ENCODE peak calls at places on chromosome 15, in five cellular contexts. B is IMR-90, U is body of pancreas, J is brain microvascular endothelial cell, O is psoas muscle. E is an unnamed sample. For H3K36me3, the result is how much of the 10 kb centered on the place peaks cover.

GRCh38 chr15:51234181-51234927 is 104.0 kb downstream of the CYP19A1 start:
- DNase-seq in B (no peak), U (no peak), J (no peak), O (no peak), E (no peak)

GRCh38 chr15:99973351-99973750 is 240.1 kb upstream of the LYSMD4 start:
- DNase-seq in B (no peak), U (no peak), J (no peak), O (no peak), E (no peak)

GRCh38 chr15:83410532-83410931 is 36.6 kb upstream of the SH3GL3 start:
- DNase-seq in B (no peak), U (no peak), J (no peak), O (no peak), E (no peak)

GRCh38 chr15:44798815-44799214 is 62.5 kb downstream of the TRIM69 start:
- DNase-seq in B (no peak), U (no peak), J (peak), O (no peak), E (no peak)

GRCh38 chr15:28123408-28124023 is 24.4 kb upstream of the OCA2 start:
- DNase-seq in B (peak), U (peak), J (peak), O (peak), E (peak)

GRCh38 chr15:31367730-31368344 is 41.2 kb downstream of the KLF13 start:
- DNase-seq in B (no peak), U (no peak), J (no peak), O (peak), E (no peak)

GRCh38 chr15:70034596-70034995 is 63.1 kb downstream of the TLE3 start:
- DNase-seq in B (no peak), U (no peak), J (no peak), O (no peak), E (no peak)

GRCh38 chr15:72907733-72908132 is 124.2 kb upstream of the ADPGK start:
- DNase-seq in B (no peak), U (peak), J (no peak), O (no peak), E (no peak)

GRCh38 chr15:100596792-100597191 is 5.2 kb downstream of the LINS1 start:
- DNase-seq in B (no peak), U (no peak), J (no peak), O (no peak), E (peak)

GRCh38 chr15:61518191-61518950 is 289.3 kb upstream of the RORA start:
- DNase-seq in B (peak), U (no peak), J (peak), O (no peak), E (peak)

GRCh38 chr15:90264649-90265048 is 823 bp upstream of the NGRN start:
- DNase-seq in B (no peak), U (no peak), J (no peak), O (peak), E (peak)

GRCh38 chr15:77497108-77497737 is 76.5 kb downstream of the HMG20A start:
- DNase-seq in B (no peak), U (peak), J (peak), O (peak), E (no peak)

GRCh38 chr15:77528968-77529319 is 103.8 kb downstream of the LINGO1 start:
- DNase-seq in B (no peak), U (no peak), J (no peak), O (peak), E (no peak)

GRCh38 chr15:45387379-45388007 is 9.1 kb upstream of the GATM start:
- DNase-seq in B (no peak), U (peak), J (no peak), O (no peak), E (peak)

GRCh38 chr15:90851114-90851513 is 17.3 kb upstream of the FURIN start:
- DNase-seq in B (peak), U (no peak), J (no peak), O (no peak), E (no peak)

GRCh38 chr15:90799639-90800038 is 68.7 kb upstream of the FURIN start:
- DNase-seq in B (no peak), U (no peak), J (no peak), O (no peak), E (no peak)

GRCh38 chr15:59150185-59150584 is 45.2 kb downstream of the CCNB2 start:
- DNase-seq in B (no peak), U (no peak), J (no peak), O (no peak), E (no peak)

GRCh38 chr15:82789491-82789890 is 16.4 kb downstream of the FSD2 start:
- DNase-seq in B (no peak), U (no peak), J (no peak), O (no peak), E (no peak)

GRCh38 chr15:59329570-59330350 is 42.9 kb downstream of the MYO1E start:
- DNase-seq in B (peak), U (peak), J (peak), O (no peak), E (no peak)

GRCh38 chr15:60442031-60442665 is 36.8 kb downstream of the ICE2 start:
- DNase-seq in B (no peak), U (no peak), J (no peak), O (no peak), E (no peak)

GRCh38 chr15:66617137-66618090 is 51.6 kb upstream of the LCTL start:
- DNase-seq in B (peak), U (peak), J (peak), O (peak), E (peak)

GRCh38 chr15:78133801-78134200 is 2.6 kb upstream of the CIB2 start:
- DNase-seq in B (no peak), U (no peak), J (no peak), O (no peak), E (peak)

GRCh38 chr15:60392601-60392985 is 5.2 kb downstream of the ANXA2 start:
- DNase-seq in B (peak), U (no peak), J (peak), O (no peak), E (peak)

GRCh38 chr15:79644091-79644490 is 212.0 kb downstream of the MINAR1 start:
- DNase-seq in B (peak), U (no peak), J (peak), O (no peak), E (peak)

GRCh38 chr15:47332481-47332880 is 384.8 kb upstream of the SEMA6D start:
- DNase-seq in B (peak), U (no peak), J (no peak), O (no peak), E (no peak)

GRCh38 chr15:60799885-60800728 is 321.2 kb upstream of the ICE2 start:
- DNase-seq in B (peak), U (no peak), J (no peak), O (no peak), E (no peak)

GRCh38 chr15:92955706-92956105 is 55.6 kb downstream of the CHD2 start:
- DNase-seq in B (no peak), U (no peak), J (no peak), O (no peak), E (no peak)

GRCh38 chr15:50854594-50855490 is 53.6 kb upstream of the AP4E1 start:
- DNase-seq in B (peak), U (no peak), J (no peak), O (no peak), E (peak)

GRCh38 chr15:39704684-39705083 is 78.0 kb downstream of the FSIP1 start:
- DNase-seq in B (peak), U (no peak), J (peak), O (no peak), E (peak)

GRCh38 chr15:41494190-41494921 is 682 bp downstream of the ITPKA start:
- DNase-seq in B (no peak), U (peak), J (no peak), O (no peak), E (no peak)

GRCh38 chr15:41495736-41496599 is 2.3 kb downstream of the ITPKA start:
- DNase-seq in B (no peak), U (peak), J (no peak), O (peak), E (no peak)

GRCh38 chr15:41493902-41494189 is 172 bp downstream of the ITPKA start:
- DNase-seq in B (no peak), U (no peak), J (no peak), O (no peak), E (no peak)

GRCh38 chr15:41493205-41493901 is at the start of gene ITPKA:
- DNase-seq in B (peak), U (peak), J (peak), O (peak), E (peak)

DNA sequence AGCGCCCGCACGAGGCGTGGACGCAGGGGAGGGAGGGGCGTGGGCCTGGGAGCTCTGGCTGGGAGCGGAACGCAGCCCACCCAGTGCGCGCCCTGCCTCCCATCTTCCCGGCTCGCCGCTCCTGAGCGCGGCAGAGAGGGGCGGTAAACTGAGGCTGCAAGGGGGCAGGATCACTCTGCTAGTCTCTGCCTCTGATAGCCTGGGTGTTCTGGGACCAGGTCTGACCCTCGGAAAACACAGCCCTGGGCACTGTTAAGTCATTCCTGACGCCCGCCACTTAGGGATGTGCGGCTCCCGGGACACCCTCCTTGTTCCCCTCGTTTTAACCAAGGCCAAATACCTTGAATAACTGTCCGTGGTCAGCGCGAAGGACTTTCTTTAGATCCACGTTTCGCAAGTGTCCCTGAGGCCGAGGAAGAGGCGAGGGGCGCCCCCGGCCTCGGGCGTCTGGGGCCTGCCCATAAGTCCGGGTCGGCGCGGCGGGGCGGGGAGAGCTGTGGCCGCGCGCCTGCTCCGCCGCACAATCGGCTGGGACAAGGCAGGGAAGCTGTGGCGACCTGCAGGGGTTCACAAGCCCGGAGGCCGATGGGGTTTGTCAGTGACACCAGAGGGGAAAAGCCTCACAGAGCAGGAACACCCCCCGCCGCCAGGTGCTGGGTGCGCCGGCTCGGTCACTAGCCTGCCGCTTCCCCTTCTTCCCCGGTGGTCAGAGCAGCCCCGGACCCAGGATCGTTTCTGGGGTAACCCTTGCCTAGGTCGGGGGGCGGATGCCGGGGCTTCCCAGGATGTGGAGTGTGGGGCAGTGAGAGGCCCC is 1.5 kb downstream of the ITPKA start:
- DNase-seq in B (no peak), U (no peak), J (no peak), O (no peak), E (no peak)
- H3K4me3 ChIP-seq in B (no peak), U (no peak), J (peak), O (peak), E (peak)

GRCh38 chr15:34621675-34622074 is 38.2 kb upstream of the GOLGA8B start:
- DNase-seq in B (peak), U (no peak), J (no peak), O (no peak), E (peak)
- TF ChIP-seq CTCF in B (peak), U (no peak), J (peak), O (peak), E (peak)

GRCh38 chr15:63059075-63059474 is 16.5 kb downstream of the TPM1 start:
- DNase-seq in B (no peak), U (no peak), J (no peak), O (no peak), E (no peak)

GRCh38 chr15:63063164-63063756 is 20.7 kb downstream of the TPM1 start:
- DNase-seq in B (no peak), U (no peak), J (no peak), O (no peak), E (no peak)

GRCh38 chr15:63059573-63060216 is 17.1 kb downstream of the TPM1 start:
- DNase-seq in B (no peak), U (no peak), J (no peak), O (no peak), E (no peak)

GRCh38 chr15:63061971-63062370 is 19.4 kb downstream of the TPM1 start:
- DNase-seq in B (peak), U (no peak), J (no peak), O (no peak), E (no peak)

GRCh38 chr15:63060699-63061098 is 18.2 kb downstream of the TPM1 start:
- DNase-seq in B (no peak), U (no peak), J (no peak), O (no peak), E (no peak)
- H3K36me3 ChIP-seq in B (half or more), U (half or more), J (half or more), O (under half), E (under half)

DNA sequence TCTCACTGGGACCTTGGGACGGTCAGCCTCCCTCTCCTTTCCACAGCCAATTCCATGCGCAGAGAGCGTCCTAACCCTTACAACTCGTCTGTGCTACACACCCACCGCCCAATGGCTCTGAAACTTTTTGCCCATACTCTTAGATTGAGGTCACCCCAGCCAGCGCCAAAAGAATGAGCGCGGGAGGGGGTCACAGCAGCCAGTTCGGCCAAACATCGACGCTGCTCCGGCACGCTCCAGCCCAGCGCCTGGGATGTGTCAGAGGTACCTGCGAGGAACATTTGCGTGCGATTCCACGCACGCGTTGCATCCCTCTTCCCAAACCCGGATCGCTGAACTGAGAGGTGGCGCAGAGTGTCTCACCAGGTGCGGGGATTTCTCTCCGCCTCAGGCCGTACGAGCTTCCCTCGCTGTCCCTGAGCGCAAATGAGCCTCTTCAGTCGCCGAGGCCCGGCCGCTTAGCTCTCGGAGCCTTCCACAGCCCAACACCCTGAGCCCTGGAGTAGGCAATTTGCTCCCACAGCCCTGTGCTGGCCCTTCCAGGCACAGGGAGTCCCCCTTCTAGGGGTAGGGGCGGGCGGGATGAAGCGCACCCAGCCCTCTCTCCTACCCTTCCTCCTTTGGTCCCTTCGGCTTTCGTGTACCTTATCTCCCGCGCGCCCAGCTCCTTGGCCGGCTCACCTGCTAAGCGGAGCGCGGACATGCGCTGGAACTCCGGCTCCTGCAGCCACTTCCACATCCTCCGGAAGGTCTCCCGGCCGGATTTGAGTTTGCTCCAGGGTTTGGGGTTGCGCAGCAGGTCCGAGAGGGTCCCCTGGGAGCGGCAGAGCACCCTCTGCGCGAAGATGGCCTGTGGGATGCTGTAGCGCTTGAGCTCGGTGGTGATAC is 1.8 kb downstream of the ONECUT1 start:
- DNase-seq in B (no peak), U (peak), J (no peak), O (no peak), E (no peak)
- H3K4me3 ChIP-seq in B (no peak), U (peak), J (no peak), O (no peak), E (no peak)

DNA sequence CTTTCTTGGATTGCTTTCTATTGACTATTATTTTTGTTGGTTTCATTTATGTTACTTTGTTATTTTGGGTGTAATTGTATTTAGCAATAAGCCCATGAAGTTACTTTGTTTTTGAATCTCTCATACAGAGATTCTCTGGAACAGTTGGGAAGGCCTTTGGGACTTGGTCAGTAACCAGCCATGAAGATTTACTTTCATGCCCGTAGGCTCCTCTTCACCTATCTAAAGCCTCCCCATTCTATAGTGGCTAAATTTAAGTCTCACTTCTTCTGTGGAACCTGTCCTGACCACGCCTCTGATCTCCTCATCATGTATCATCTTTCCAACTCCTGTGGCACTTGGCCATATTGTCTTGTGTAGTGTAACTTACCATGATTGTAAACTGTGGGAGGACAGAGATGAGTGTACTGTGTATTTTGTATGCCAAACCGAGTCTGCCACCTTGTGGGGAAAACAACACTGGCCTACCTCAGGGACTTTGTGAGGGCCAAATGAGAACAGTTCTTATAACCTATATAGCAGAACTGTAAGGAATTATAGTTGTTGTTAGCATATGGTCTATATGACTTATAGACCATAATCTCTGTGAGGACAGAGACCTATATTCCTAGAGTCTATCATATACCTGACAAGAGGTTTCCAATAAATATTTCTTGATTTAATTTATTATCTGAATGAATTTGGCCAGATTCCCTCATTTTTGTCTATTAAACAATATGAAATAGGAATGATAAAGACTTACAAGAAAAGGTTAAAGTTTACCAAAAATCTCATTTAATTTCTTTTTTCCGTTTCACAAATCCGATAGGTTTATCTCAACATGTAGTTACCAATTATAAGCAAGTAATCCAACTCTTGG is 75.0 kb downstream of the STARD9 start:
- DNase-seq in B (peak), U (peak), J (peak), O (no peak), E (peak)
- TF ChIP-seq CTCF in B (peak), U (peak), J (peak), O (peak), E (peak)

DNA sequence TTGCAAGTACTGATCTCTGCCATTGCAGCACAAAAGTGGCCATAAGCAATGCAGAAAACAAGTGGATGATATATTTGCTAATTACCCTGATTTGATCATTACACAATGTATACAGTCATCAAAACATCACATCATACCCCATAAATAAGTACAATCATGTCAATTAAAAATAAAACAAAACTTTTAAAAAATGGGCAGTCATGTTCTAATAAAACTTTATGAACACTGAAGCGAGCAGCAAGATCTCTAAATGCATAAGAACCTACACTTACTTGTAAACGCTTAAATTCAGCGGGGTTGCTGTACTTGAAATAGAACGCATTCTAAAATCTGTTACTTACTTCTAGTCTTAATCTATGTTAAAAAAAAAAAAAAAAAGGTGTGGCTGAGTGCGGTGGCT is 73.4 kb downstream of the AQR start:
- DNase-seq in B (no peak), U (no peak), J (no peak), O (no peak), E (no peak)
- H3K36me3 ChIP-seq in B (under half), U (under half), J (under half), O (under half), E (under half)

GRCh38 chr15:33206366-33206765 is 11.9 kb upstream of the FMN1 start:
- DNase-seq in B (no peak), U (no peak), J (no peak), O (no peak), E (no peak)

GRCh38 chr15:33211409-33211808 is 16.9 kb upstream of the FMN1 start:
- DNase-seq in B (no peak), U (peak), J (no peak), O (no peak), E (no peak)

GRCh38 chr15:33204087-33204486 is 9.6 kb upstream of the FMN1 start:
- DNase-seq in B (no peak), U (no peak), J (no peak), O (no peak), E (no peak)

GRCh38 chr15:33209575-33210519 is 15.3 kb upstream of the FMN1 start:
- DNase-seq in B (no peak), U (no peak), J (no peak), O (no peak), E (no peak)

GRCh38 chr15:33207646-33208045 is 13.1 kb upstream of the FMN1 start:
- DNase-seq in B (no peak), U (no peak), J (no peak), O (no peak), E (no peak)
- H3K4me3 ChIP-seq in B (no peak), U (no peak), J (no peak), O (no peak), E (no peak)

E was measured in bronchial epithelial cell.